ENCODE peak calls at places on chromosomes 4 and X, in ten cellular contexts. N is lung, P is lower lobe of right lung, Y is endodermal cell, J is ovary, O is foreskin fibroblast, Z is stomach, S is fibroblast of pulmonary artery, E is transverse colon, R is heart right ventricle. C is an unnamed sample.

GRCh38 chr4:26452565-26453531 is 37.4 kb downstream of the CCKAR start:
- DNase-seq in O (no peak), J (no peak), E (no peak), R (no peak), Y (peak), Z (peak), N (no peak), S (no peak), P (no peak), C (no peak)

GRCh38 chr4:184514121-184514988 is 40.0 kb upstream of the IRF2 start:
- DNase-seq in N (peak), P (peak), O (peak), S (peak), E (peak), R (peak), Z (no peak), Y (peak), J (no peak), C (peak)

GRCh38 chr4:15317246-15317645 is 110.6 kb upstream of the C1QTNF7 start:
- DNase-seq in S (no peak), J (no peak), R (no peak), Z (no peak), N (no peak), E (no peak), O (no peak), Y (no peak), P (no peak), C (no peak)

GRCh38 chr4:24248674-24249644 is 335.4 kb downstream of the DHX15 start:
- DNase-seq in Y (peak), P (no peak), J (no peak), E (no peak), R (peak), N (no peak), S (no peak), O (no peak), Z (no peak), C (no peak)

GRCh38 chr4:2480649-2481048 is 11.7 kb downstream of the RNF4 start:
- DNase-seq in O (no peak), Z (no peak), P (no peak), Y (no peak), R (no peak), E (no peak), S (no peak), N (no peak), J (no peak), C (no peak)

GRCh38 chr4:12041828-12042227 is 613.1 kb upstream of the HS3ST1 start:
- DNase-seq in O (no peak), Z (no peak), J (no peak), R (no peak), S (peak), P (no peak), Y (no peak), N (no peak), E (no peak), C (no peak)

GRCh38 chr4:88163286-88163685 is 4.8 kb upstream of the ABCG2 start:
- DNase-seq in N (no peak), P (no peak), Y (no peak), O (no peak), S (no peak), Z (no peak), R (no peak), E (no peak), J (no peak), C (no peak)

GRCh38 chr4:66097271-66097670 is 427.0 kb upstream of the EPHA5 start:
- DNase-seq in P (no peak), Y (no peak), Z (no peak), N (no peak), S (no peak), J (no peak), O (no peak), R (no peak), E (no peak), C (no peak)

GRCh38 chr4:98341309-98341708 is 80.1 kb downstream of the RAP1GDS1 start:
- DNase-seq in Y (no peak), E (no peak), P (no peak), J (no peak), S (peak), N (no peak), O (peak), R (no peak), Z (no peak), C (peak)

GRCh38 chrX:22134681-22135080 is 102.6 kb downstream of the PHEX start:
- DNase-seq in Z (no peak), E (no peak), J (no peak), R (no peak), N (no peak), O (peak), P (no peak), Y (no peak), S (peak), C (peak)

GRCh38 chr4:98602270-98602669 is 56.1 kb downstream of the TSPAN5 start:
- DNase-seq in J (no peak), N (no peak), S (no peak), E (no peak), Z (no peak), O (no peak), R (no peak), Y (no peak), P (no peak), C (no peak)

GRCh38 chr4:94939791-94940530 is 182.2 kb downstream of the BMPR1B start:
- DNase-seq in J (no peak), O (peak), Z (no peak), Y (no peak), P (no peak), S (no peak), R (no peak), N (no peak), E (no peak), C (peak)

GRCh38 chr4:47668810-47669408 is 169.0 kb downstream of the CORIN start:
- DNase-seq in Y (no peak), Z (no peak), P (no peak), J (no peak), E (no peak), N (no peak), R (peak), S (peak), O (peak), C (peak)

GRCh38 chr4:128355301-128355700 is 67.7 kb upstream of the PGRMC2 start:
- DNase-seq in E (no peak), P (no peak), J (no peak), Y (no peak), Z (no peak), S (no peak), N (no peak), R (no peak), O (no peak), C (no peak)

GRCh38 chr4:10105421-10105820 is 11.2 kb downstream of the WDR1 start:
- DNase-seq in E (no peak), P (no peak), O (no peak), J (no peak), R (no peak), S (no peak), Z (no peak), Y (no peak), N (no peak), C (no peak)

GRCh38 chrX:19543020-19543715 is 27.9 kb upstream of the MAP3K15 start:
- DNase-seq in J (no peak), N (no peak), R (no peak), P (no peak), Z (no peak), O (no peak), E (no peak), S (no peak), Y (no peak), C (no peak)

GRCh38 chr4:185846550-185847210 is 34.7 kb upstream of the SORBS2 start:
- DNase-seq in S (no peak), E (no peak), O (no peak), Y (no peak), N (no peak), Z (no peak), P (no peak), R (no peak), J (no peak), C (no peak)

GRCh38 chr4:184843984-184844554 is 18.3 kb upstream of the ACSL1 start:
- DNase-seq in Y (no peak), Z (no peak), R (no peak), E (no peak), P (no peak), S (peak), N (no peak), J (no peak), O (no peak), C (no peak)

DNA sequence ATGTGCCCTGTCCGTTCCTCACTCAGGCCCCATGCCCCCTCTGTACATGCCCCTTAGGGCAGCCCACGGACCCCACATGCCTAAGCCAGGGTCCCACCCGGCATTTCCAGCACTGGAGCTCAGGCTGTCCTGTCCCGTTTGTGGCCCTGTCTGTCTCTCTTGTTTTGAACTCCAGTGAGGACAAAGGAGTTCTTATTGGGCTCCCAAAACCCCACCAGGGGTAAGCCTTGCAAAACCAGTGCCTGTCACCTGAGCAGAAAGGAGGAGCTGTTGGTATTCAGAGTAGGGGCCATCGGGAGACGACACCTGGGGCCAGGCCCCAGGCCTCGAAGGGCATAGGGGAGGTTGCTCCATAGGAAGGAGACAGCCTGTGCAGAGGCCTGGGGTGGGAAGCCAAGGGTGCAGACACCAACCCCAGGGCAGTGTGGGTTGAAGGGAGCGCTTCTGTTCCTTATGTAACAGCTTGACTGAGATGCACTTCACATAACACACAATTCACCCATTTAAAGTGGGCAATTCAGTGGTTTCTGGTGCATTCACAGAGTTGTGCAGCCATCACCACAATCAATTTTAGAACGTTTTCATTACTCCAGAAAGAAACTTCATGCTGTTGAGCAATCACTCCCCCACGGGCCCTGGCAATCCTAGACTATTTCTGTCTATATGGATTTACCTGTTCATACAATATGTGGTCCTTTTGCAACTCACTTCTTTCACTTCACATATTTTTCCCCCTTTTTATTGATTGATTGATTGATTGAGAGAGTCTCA is 31.7 kb downstream of the MAN2B2 start:
- DNase-seq in O (no peak), Y (no peak), E (no peak), R (no peak), J (no peak), Z (no peak), N (no peak), P (no peak), S (no peak), C (no peak)
- H3K4me3 ChIP-seq in O (no peak), Y (no peak), E (no peak), R (no peak), J (no peak), Z (no peak), N (no peak), P (no peak), S (no peak), C (no peak)

GRCh38 chrX:131068945-131069719 is 11.0 kb downstream of the ARHGAP36 start:
- DNase-seq in J (no peak), N (no peak), P (no peak), Y (peak), R (no peak), E (no peak), S (peak), O (no peak), Z (no peak), C (no peak)
- TF ChIP-seq CTCF in J (no peak), N (no peak), P (peak), Y (peak), R (no peak), E (no peak), S (peak), O (peak), Z (no peak), C (peak)

GRCh38 chrX:101550362-101550761 is at the start of gene ARMCX1:
- DNase-seq in O (peak), P (peak), Z (peak), S (peak), N (peak), R (peak), E (peak), Y (peak), J (peak), C (peak)

GRCh38 chrX:101552714-101553113 is 2.4 kb downstream of the ARMCX1 start:
- DNase-seq in N (no peak), O (no peak), R (no peak), J (no peak), Z (no peak), P (no peak), S (no peak), E (no peak), Y (no peak), C (no peak)

GRCh38 chrX:101550825-101551767 is 749 bp downstream of the ARMCX1 start:
- DNase-seq in O (peak), J (peak), R (peak), E (no peak), Z (no peak), N (peak), P (peak), Y (peak), S (peak), C (no peak)
- H3K4me3 ChIP-seq in O (peak), J (peak), R (peak), E (peak), Z (peak), N (peak), P (peak), Y (peak), S (peak), C (peak)

GRCh38 chr4:113146876-113147358 is 97.5 kb downstream of the ANK2 start:
- DNase-seq in O (no peak), S (no peak), P (no peak), Y (no peak), R (no peak), E (no peak), N (no peak), J (no peak), Z (no peak), C (no peak)

GRCh38 chr4:113142351-113142750 is 92.9 kb downstream of the ANK2 start:
- DNase-seq in P (no peak), O (no peak), Y (no peak), J (no peak), S (no peak), Z (no peak), R (no peak), E (no peak), N (no peak), C (no peak)

GRCh38 chr4:113145519-113146291 is 96.3 kb downstream of the ANK2 start:
- DNase-seq in J (peak), R (peak), P (no peak), S (no peak), O (no peak), Z (no peak), Y (peak), E (no peak), N (no peak), C (no peak)

GRCh38 chr4:113145147-113145518 is 95.7 kb downstream of the ANK2 start:
- DNase-seq in J (no peak), P (no peak), Y (no peak), Z (no peak), O (no peak), R (no peak), E (no peak), S (no peak), N (no peak), C (no peak)

GRCh38 chr4:113141901-113142346 is 92.5 kb downstream of the ANK2 start:
- DNase-seq in P (no peak), S (peak), R (no peak), J (no peak), Y (no peak), N (no peak), E (no peak), Z (no peak), O (peak), C (peak)
- TF ChIP-seq CTCF in P (no peak), S (no peak), R (no peak), J (no peak), Y (no peak), N (no peak), E (no peak), Z (no peak), O (no peak), C (no peak)

DNA sequence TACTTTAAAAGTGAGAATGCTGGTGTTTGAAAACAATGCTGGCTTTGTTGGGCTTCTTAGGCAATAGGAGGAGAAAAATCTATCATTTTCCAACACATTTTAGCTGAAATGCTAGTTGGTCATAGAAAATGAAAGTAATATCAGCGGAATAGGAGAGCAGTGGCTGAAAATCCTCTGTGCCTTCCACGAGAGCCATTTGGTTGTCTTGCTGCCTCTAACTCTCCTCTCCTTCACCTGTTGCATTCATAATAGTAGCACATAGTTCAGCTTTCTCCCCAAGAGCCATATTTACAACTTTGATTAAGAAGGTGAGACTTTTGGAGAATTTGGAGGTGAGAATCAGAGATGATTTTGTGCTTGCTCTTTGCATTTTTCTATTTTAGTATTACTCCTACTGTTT is 849.4 kb upstream of the FTHL17 start:
- DNase-seq in N (no peak), O (no peak), Z (no peak), J (no peak), E (no peak), Y (no peak), P (no peak), S (no peak), R (no peak), C (no peak)
- H3K4me3 ChIP-seq in N (no peak), O (no peak), Z (no peak), J (no peak), E (no peak), Y (no peak), P (no peak), S (no peak), R (no peak), C (no peak)

GRCh38 chr4:110959041-110959643 is 336.3 kb upstream of the PITX2 start:
- DNase-seq in P (no peak), R (no peak), Z (no peak), S (peak), E (no peak), N (no peak), O (no peak), J (no peak), Y (no peak), C (peak)
- TF ChIP-seq CTCF in P (no peak), R (no peak), Z (no peak), S (peak), E (peak), N (no peak), O (peak), J (no peak), Y (peak), C (peak)